ENCODE peak calls at places on chromosome 9, in ten cellular contexts. One of them, this sample, is unnamed.

GRCh38 chr9:33737811-33738606 is 57.4 kb upstream of the PRSS3 start:
- DNase-seq in hypothalamus: no peak
- DNase-seq in germinal center: peak
- DNase-seq in NT2/D1: peak
- DNase-seq in effector memory CD4-positive, alpha-beta T cell: no peak
- DNase-seq in smooth muscle cell of the brain vasculature: peak
- DNase-seq in HTR-8/SVneo: peak
- DNase-seq in T1000: no peak
- DNase-seq in GM04504: peak
- DNase-seq in CD8-positive, alpha-beta T cell: no peak
- DNase-seq in this sample: peak

GRCh38 chr9:114745879-114746550 is 59.8 kb downstream of the TNFSF15 start:
- DNase-seq in hypothalamus: no peak
- DNase-seq in germinal center: no peak
- DNase-seq in NT2/D1: no peak
- DNase-seq in effector memory CD4-positive, alpha-beta T cell: no peak
- DNase-seq in smooth muscle cell of the brain vasculature: no peak
- DNase-seq in HTR-8/SVneo: no peak
- DNase-seq in T1000: no peak
- DNase-seq in GM04504: no peak
- DNase-seq in CD8-positive, alpha-beta T cell: no peak
- DNase-seq in this sample: no peak

GRCh38 chr9:108434036-108434435 is 421.8 kb downstream of the ACTL7B start:
- DNase-seq in hypothalamus: no peak
- DNase-seq in germinal center: no peak
- DNase-seq in NT2/D1: no peak
- DNase-seq in effector memory CD4-positive, alpha-beta T cell: no peak
- DNase-seq in smooth muscle cell of the brain vasculature: no peak
- DNase-seq in HTR-8/SVneo: no peak
- DNase-seq in T1000: no peak
- DNase-seq in GM04504: no peak
- DNase-seq in CD8-positive, alpha-beta T cell: no peak
- DNase-seq in this sample: no peak

GRCh38 chr9:26748449-26749058 is 144.0 kb downstream of the CAAP1 start:
- DNase-seq in hypothalamus: no peak
- DNase-seq in germinal center: no peak
- DNase-seq in NT2/D1: no peak
- DNase-seq in effector memory CD4-positive, alpha-beta T cell: no peak
- DNase-seq in smooth muscle cell of the brain vasculature: no peak
- DNase-seq in HTR-8/SVneo: no peak
- DNase-seq in T1000: no peak
- DNase-seq in GM04504: no peak
- DNase-seq in CD8-positive, alpha-beta T cell: no peak
- DNase-seq in this sample: no peak

GRCh38 chr9:121445986-121446385 is 53.7 kb downstream of the GGTA1 start:
- DNase-seq in hypothalamus: no peak
- DNase-seq in germinal center: no peak
- DNase-seq in NT2/D1: no peak
- DNase-seq in effector memory CD4-positive, alpha-beta T cell: no peak
- DNase-seq in smooth muscle cell of the brain vasculature: no peak
- DNase-seq in HTR-8/SVneo: no peak
- DNase-seq in T1000: no peak
- DNase-seq in GM04504: no peak
- DNase-seq in CD8-positive, alpha-beta T cell: no peak
- DNase-seq in this sample: no peak

GRCh38 chr9:135508211-135508820 is 7.8 kb downstream of the MRPS2 start:
- DNase-seq in hypothalamus: no peak
- DNase-seq in germinal center: no peak
- DNase-seq in NT2/D1: no peak
- DNase-seq in effector memory CD4-positive, alpha-beta T cell: no peak
- DNase-seq in smooth muscle cell of the brain vasculature: no peak
- DNase-seq in HTR-8/SVneo: no peak
- DNase-seq in T1000: no peak
- DNase-seq in GM04504: no peak
- DNase-seq in CD8-positive, alpha-beta T cell: no peak
- DNase-seq in this sample: peak

GRCh38 chr9:134637696-134638502 is 3.7 kb upstream of the COL5A1 start:
- DNase-seq in hypothalamus: no peak
- DNase-seq in germinal center: no peak
- DNase-seq in NT2/D1: no peak
- DNase-seq in effector memory CD4-positive, alpha-beta T cell: no peak
- DNase-seq in smooth muscle cell of the brain vasculature: no peak
- DNase-seq in HTR-8/SVneo: no peak
- DNase-seq in T1000: no peak
- DNase-seq in GM04504: no peak
- DNase-seq in CD8-positive, alpha-beta T cell: no peak
- DNase-seq in this sample: peak

GRCh38 chr9:77587851-77588250 is 60.3 kb downstream of the GNA14 start:
- DNase-seq in hypothalamus: no peak
- DNase-seq in germinal center: no peak
- DNase-seq in NT2/D1: no peak
- DNase-seq in effector memory CD4-positive, alpha-beta T cell: no peak
- DNase-seq in smooth muscle cell of the brain vasculature: no peak
- DNase-seq in HTR-8/SVneo: no peak
- DNase-seq in T1000: no peak
- DNase-seq in GM04504: no peak
- DNase-seq in CD8-positive, alpha-beta T cell: no peak
- DNase-seq in this sample: no peak

GRCh38 chr9:83701769-83702168 is 6.0 kb downstream of the UBQLN1 start:
- DNase-seq in hypothalamus: no peak
- DNase-seq in germinal center: no peak
- DNase-seq in NT2/D1: no peak
- DNase-seq in effector memory CD4-positive, alpha-beta T cell: no peak
- DNase-seq in smooth muscle cell of the brain vasculature: peak
- DNase-seq in HTR-8/SVneo: peak
- DNase-seq in T1000: no peak
- DNase-seq in GM04504: peak
- DNase-seq in CD8-positive, alpha-beta T cell: no peak
- DNase-seq in this sample: no peak

This sample was measured in adrenal gland.